ENCODE peak calls at places on chromosomes 4 and X, in nine cellular contexts. C, A, J, I, P, E, G, X and R are unnamed samples.
A peak's percentile ranks its signal among the peaks of the same experiment; 100 is the strongest.

GRCh38 chrX:104335765-104336164 is 81.0 kb upstream of the ESX1 start:
- DNase-seq in X (no peak), I (no peak), P (no peak), J (no peak), C (no peak), G (no peak), A (peak; percentile 86), E (no peak), R (no peak)

GRCh38 chr4:151169900-151170299 is 70.5 kb downstream of the RPS3A start:
- DNase-seq in G (no peak), E (no peak), P (no peak), X (no peak), A (peak; percentile 64), I (no peak), C (no peak), J (no peak), R (no peak)

GRCh38 chr4:151227731-151228130 is 49.2 kb upstream of the PRSS48 start:
- DNase-seq in J (peak; percentile 59), P (no peak), C (no peak), E (no peak), A (peak; percentile 93), I (no peak), G (peak; percentile 54), X (no peak), R (no peak)

GRCh38 chr4:148770848-148771247 is 328.6 kb upstream of the NR3C2 start:
- DNase-seq in G (no peak), X (no peak), E (no peak), I (no peak), J (no peak), A (peak; percentile 5), C (no peak), P (no peak), R (no peak)

GRCh38 chr4:15385515-15385914 is 42.3 kb upstream of the C1QTNF7 start:
- DNase-seq in E (no peak), C (no peak), A (no peak), G (no peak), J (no peak), I (no peak), X (no peak), P (no peak), R (no peak)

GRCh38 chrX:17939724-17940123 is 78.6 kb upstream of the RAI2 start:
- DNase-seq in A (no peak), I (no peak), J (no peak), P (no peak), C (no peak), X (no peak), E (no peak), G (no peak), R (no peak)

GRCh38 chr4:38665846-38666490 is 2.0 kb downstream of the KLF3 start:
- DNase-seq in P (no peak), E (no peak), A (no peak), I (no peak), J (no peak), C (no peak), G (no peak), X (no peak), R (no peak)

GRCh38 chr4:140096483-140096861 is 57.5 kb downstream of the MAML3 start:
- DNase-seq in G (no peak), A (no peak), E (no peak), I (no peak), P (no peak), J (no peak), X (no peak), C (no peak), R (no peak)

GRCh38 chr4:184376923-184377322 is 97.4 kb downstream of the IRF2 start:
- DNase-seq in X (no peak), A (no peak), G (no peak), J (no peak), C (no peak), E (no peak), I (no peak), P (no peak), R (no peak)

GRCh38 chr4:134219043-134219442 is 17.5 kb upstream of the PABPC4L start:
- DNase-seq in C (no peak), E (no peak), J (no peak), A (no peak), X (peak; percentile 2), P (no peak), I (no peak), G (no peak), R (no peak)

GRCh38 chr4:110005461-110006056 is 92.9 kb downstream of the EGF start:
- DNase-seq in P (peak; percentile 56), I (no peak), G (no peak), C (no peak), A (peak; percentile 78), X (peak; percentile 68), J (no peak), E (no peak), R (no peak)

GRCh38 chr4:151302432-151302831 is 23.0 kb downstream of the SH3D19 start:
- DNase-seq in C (no peak), J (no peak), P (no peak), G (no peak), I (no peak), X (no peak), A (peak; percentile 33), E (no peak), R (no peak)

GRCh38 chrX:44054863-44055601 is 81.8 kb upstream of the NDP start:
- DNase-seq in X (no peak), E (no peak), P (no peak), A (no peak), C (no peak), I (no peak), J (no peak), G (no peak), R (no peak)

GRCh38 chr4:9703391-9703790 is 78.0 kb upstream of the DRD5 start:
- DNase-seq in C (peak; percentile 63), A (peak; percentile 30), P (peak; percentile 68), J (peak; percentile 44), I (peak; percentile 68), G (no peak), X (peak; percentile 71), E (peak; percentile 79), R (no peak)

GRCh38 chr4:26412381-26413372 is 77.6 kb downstream of the CCKAR start:
- DNase-seq in X (peak; percentile 1), P (no peak), A (no peak), G (peak; percentile 75), I (peak; percentile 47), C (no peak), J (no peak), E (no peak), R (no peak)

GRCh38 chr4:168605411-168605810 is 108.6 kb downstream of the PALLD start:
- DNase-seq in X (peak; percentile 33), J (peak; percentile 24), A (peak; percentile 81), G (no peak), I (no peak), P (no peak), E (no peak), C (no peak), R (no peak)

GRCh38 chr4:932713-933070 is 432 bp downstream of the TMEM175 start:
- DNase-seq in J (no peak), E (peak; percentile 43), I (no peak), X (peak; percentile 56), P (no peak), C (no peak), G (no peak), A (no peak), R (no peak)
- TF ChIP-seq CTCF in J (no peak), E (no peak), I (no peak), X (peak; percentile 26), P (no peak), C (no peak), G (no peak), A (peak; percentile 4), R (no peak)

GRCh38 chr4:84865600-84865999 is 100.9 kb downstream of the WDFY3 start:
- DNase-seq in A (no peak), G (no peak), P (no peak), X (no peak), C (no peak), J (no peak), E (no peak), I (no peak), R (no peak)
- TF ChIP-seq CTCF in A (no peak), G (no peak), P (no peak), X (no peak), C (no peak), J (no peak), E (no peak), I (no peak), R (no peak)

GRCh38 chrX:107272431-107272921 is 66.1 kb downstream of the DNAAF6 start:
- DNase-seq in C (peak; percentile 10), E (peak; percentile 31), I (no peak), P (peak; percentile 2), A (peak; percentile 2), X (peak; percentile 57), J (no peak), G (no peak), R (no peak)
- TF ChIP-seq CTCF in C (no peak), E (no peak), I (no peak), P (no peak), A (no peak), X (peak; percentile 41), J (no peak), G (no peak), R (no peak)

GRCh38 chr4:4481394-4482000 is 60.4 kb downstream of the STX18 start:
- DNase-seq in P (no peak), C (no peak), G (no peak), A (no peak), J (no peak), X (peak; percentile 12), I (no peak), E (no peak), R (no peak)

GRCh38 chr4:4480205-4480604 is 61.6 kb downstream of the STX18 start:
- DNase-seq in G (no peak), C (no peak), I (no peak), P (no peak), X (no peak), A (no peak), E (no peak), J (no peak), R (no peak)

GRCh38 chr4:4479366-4479765 is 62.5 kb downstream of the STX18 start:
- DNase-seq in C (no peak), X (no peak), E (no peak), P (no peak), A (no peak), I (no peak), G (no peak), J (no peak), R (no peak)

GRCh38 chr4:4477796-4478195 is 64.1 kb downstream of the STX18 start:
- DNase-seq in C (no peak), E (no peak), G (no peak), J (no peak), X (no peak), I (no peak), A (peak; percentile 57), P (no peak), R (no peak)

DNA sequence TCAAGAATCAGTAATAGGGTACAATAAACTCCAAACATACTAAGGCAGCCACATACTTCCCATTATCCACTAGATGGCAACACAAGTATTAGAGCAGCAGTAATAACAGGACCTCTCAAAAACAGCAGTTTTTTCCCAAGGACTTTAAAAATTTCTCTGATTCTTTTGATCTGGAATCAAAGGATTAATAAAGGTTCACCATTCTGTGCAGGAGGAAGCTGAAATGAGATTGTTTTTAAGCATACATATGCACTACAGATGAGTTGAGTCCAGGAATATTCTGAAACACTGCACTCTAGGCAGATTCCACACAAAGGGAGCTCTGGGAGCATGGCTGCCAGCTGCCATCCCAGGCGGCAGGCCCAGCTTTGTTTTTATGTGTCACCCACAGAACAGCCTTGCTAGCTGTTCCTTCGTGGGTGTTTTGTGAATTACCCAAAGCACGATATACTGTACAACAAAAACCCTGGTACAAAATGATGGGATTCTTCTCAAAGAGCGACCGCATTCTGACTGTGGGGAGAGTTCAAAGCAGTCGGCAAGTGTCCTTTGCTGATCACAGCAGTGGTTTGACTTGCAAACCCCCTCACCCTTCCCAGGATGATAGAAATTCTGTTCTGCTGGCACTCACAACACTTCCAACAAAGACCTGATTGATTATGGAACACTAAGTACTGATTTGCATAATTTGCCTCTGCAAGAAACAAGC is 61.0 kb downstream of the STX18 start:
- DNase-seq in I (no peak), G (no peak), A (peak; percentile 50), C (no peak), P (no peak), X (peak; percentile 31), E (no peak), J (no peak), R (no peak)
- TF ChIP-seq CTCF in I (peak; percentile 11), G (no peak), A (peak; percentile 71), C (no peak), P (no peak), X (peak; percentile 60), E (no peak), J (peak; percentile 17), R (peak; percentile 47)